ENCODE peak calls at places on chromosomes 11 and 22, in five cellular contexts. R is GM20000; B is ascending aorta; J is sigmoid colon; Z is activated T-cell treated with anti-CD3 and anti-CD28 coated beads, Interleukin-2, amount 50 U/mL, for 48 hours. K is an unnamed sample.
A peak's percentile ranks its signal among the peaks of the same experiment; 100 is the strongest.

GRCh38 chr11:105177658-105178057 is 38.1 kb upstream of the CARD18 start:
- DNase-seq in Z (no peak), R (no peak), B (no peak), J (no peak), K (no peak)

GRCh38 chr11:6588018-6588417 is 15.4 kb downstream of the RRP8 start:
- DNase-seq in J (no peak), R (no peak), Z (no peak), B (no peak), K (no peak)

GRCh38 chr11:111167666-111168065 is 77.9 kb upstream of the POU2AF2 start:
- DNase-seq in Z (no peak), J (no peak), B (no peak), R (no peak), K (no peak)

GRCh38 chr11:114076974-114077373 is 17.5 kb downstream of the ZBTB16 start:
- DNase-seq in R (no peak), Z (no peak), J (peak; percentile 49), B (no peak), K (no peak)

GRCh38 chr22:50144005-50144614 is 26.4 kb upstream of the PANX2 start:
- DNase-seq in J (no peak), R (no peak), Z (no peak), B (no peak), K (no peak)

GRCh38 chr11:46099973-46100335 is 21.3 kb downstream of the PHF21A start:
- DNase-seq in J (no peak), B (no peak), R (no peak), Z (no peak), K (no peak)

GRCh38 chr11:112085822-112086421 is 634 bp downstream of the TIMM8B start:
- DNase-seq in Z (peak; percentile 68), B (no peak), J (no peak), R (peak; percentile 44), K (peak; percentile 27)

GRCh38 chr22:17726561-17727243 is 47.6 kb downstream of the BID start:
- DNase-seq in Z (no peak), R (no peak), B (no peak), J (no peak), K (no peak)

GRCh38 chr11:17446482-17446881 is 30.2 kb downstream of the ABCC8 start:
- DNase-seq in B (no peak), Z (no peak), R (no peak), J (no peak), K (no peak)

GRCh38 chr11:115674176-115674575 is 170.0 kb upstream of the CADM1 start:
- DNase-seq in Z (no peak), B (no peak), J (peak; percentile 42), R (no peak), K (no peak)

GRCh38 chr11:1202776-1203504 is 19.9 kb upstream of the MUC5B start:
- DNase-seq in J (peak; percentile 66), B (no peak), R (peak; percentile 94), Z (peak; percentile 80), K (peak; percentile 79)

GRCh38 chr22:17569971-17570511 is 6.7 kb downstream of the SLC25A18 start:
- DNase-seq in J (peak; percentile 75), B (no peak), R (no peak), Z (no peak), K (peak; percentile 37)

GRCh38 chr11:92623055-92623454 is 346.4 kb upstream of the MTNR1B start:
- DNase-seq in Z (no peak), J (no peak), B (no peak), R (no peak), K (no peak)

GRCh38 chr11:40291304-40292100 is 1168.0 kb downstream of the LRRC4C start:
- DNase-seq in Z (no peak), J (no peak), R (no peak), B (no peak), K (no peak)

GRCh38 chr11:34599406-34599901 is 21.4 kb upstream of the EHF start:
- DNase-seq in R (no peak), B (no peak), Z (no peak), J (no peak), K (peak; percentile 38)

GRCh38 chr11:18066626-18067025 is 20.6 kb upstream of the TPH1 start:
- DNase-seq in B (no peak), R (no peak), J (no peak), Z (no peak), K (no peak)

GRCh38 chr11:107699371-107700348 is 12.2 kb downstream of the SLN start:
- DNase-seq in R (no peak), Z (no peak), J (no peak), B (no peak), K (no peak)

GRCh38 chr22:25167082-25167481 is 32.6 kb upstream of the CRYBB3 start:
- DNase-seq in R (no peak), Z (no peak), B (no peak), J (no peak), K (no peak)

GRCh38 chr11:43812471-43812870 is 68.2 kb upstream of the ALKBH3 start:
- DNase-seq in Z (no peak), R (no peak), J (no peak), B (no peak), K (no peak)

GRCh38 chr11:65593518-65594414 is 1.8 kb downstream of the KCNK7 start:
- DNase-seq in B (no peak), R (peak; percentile 75), J (peak; percentile 75), Z (peak; percentile 56), K (no peak)

GRCh38 chr22:44260216-44261035 is 52.3 kb downstream of the SHISAL1 start:
- DNase-seq in R (no peak), Z (no peak), B (no peak), J (peak; percentile 52), K (no peak)

GRCh38 chr11:128924618-128925017 is 18.1 kb downstream of the TP53AIP1 start:
- DNase-seq in B (no peak), J (no peak), Z (no peak), R (no peak), K (no peak)

GRCh38 chr11:6200975-6201374 is 2.0 kb downstream of the OR52W1 start:
- DNase-seq in J (no peak), B (peak; percentile 33), R (no peak), Z (no peak), K (no peak)

GRCh38 chr11:134145715-134146114 is 76.8 kb downstream of the JAM3 start:
- DNase-seq in Z (no peak), B (no peak), J (no peak), R (no peak), K (no peak)

GRCh38 chr11:27971256-27971655 is 136.7 kb downstream of the KIF18A start:
- DNase-seq in R (no peak), B (no peak), J (no peak), Z (no peak), K (no peak)

GRCh38 chr11:3086114-3086513 is 28.9 kb upstream of the CARS1 start:
- DNase-seq in J (no peak), Z (no peak), R (no peak), B (no peak), K (no peak)

GRCh38 chr11:7639643-7640025 is 33.7 kb downstream of the CYB5R2 start:
- DNase-seq in J (no peak), Z (no peak), R (no peak), B (no peak), K (no peak)

GRCh38 chr11:2569321-2569721 is 124.5 kb downstream of the KCNQ1 start:
- DNase-seq in B (no peak), R (no peak), Z (no peak), J (peak; percentile 60), K (no peak)

GRCh38 chr11:28899706-28900105 is 791.5 kb downstream of the METTL15 start:
- DNase-seq in J (no peak), Z (no peak), B (no peak), R (no peak), K (no peak)

GRCh38 chr11:110182886-110183285 is 89.7 kb downstream of the ZC3H12C start:
- DNase-seq in B (no peak), Z (no peak), R (no peak), J (no peak), K (no peak)

GRCh38 chr11:66047541-66048365 is 1.2 kb downstream of the GAL3ST3 start:
- DNase-seq in B (no peak), R (no peak), Z (no peak), J (no peak), K (no peak)

GRCh38 chr11:78071717-78072116 is 7.9 kb downstream of the NDUFC2 start:
- DNase-seq in Z (no peak), J (no peak), B (no peak), R (no peak), K (no peak)

K was measured in hepatocyte.